ENCODE peak calls at places on chromosomes 7 and 10, in five cellular contexts. One of them, this sample, is unnamed.

GRCh38 chr10:133315847-133316246 is 7.1 kb downstream of the ZNF511 start:
- DNase-seq in body of pancreas: no peak
- DNase-seq in hepatocyte: no peak
- DNase-seq in IMR-90: no peak
- DNase-seq in cardiac fibroblast: peak
- DNase-seq in this sample: no peak

GRCh38 chr7:32516551-32517082 is 21.3 kb downstream of the AVL9 start:
- DNase-seq in IMR-90: no peak
- DNase-seq in hepatocyte: peak
- DNase-seq in body of pancreas: no peak
- DNase-seq in cardiac fibroblast: peak
- DNase-seq in this sample: peak

GRCh38 chr10:62374862-62375710 is 917 bp downstream of the ZNF365 start:
- DNase-seq in hepatocyte: no peak
- DNase-seq in cardiac fibroblast: peak
- DNase-seq in body of pancreas: no peak
- DNase-seq in IMR-90: peak
- DNase-seq in this sample: no peak

GRCh38 chr10:484441-484924 is 205.0 kb downstream of the DIP2C start:
- DNase-seq in body of pancreas: peak
- DNase-seq in cardiac fibroblast: peak
- DNase-seq in IMR-90: peak
- DNase-seq in hepatocyte: no peak
- DNase-seq in this sample: peak

GRCh38 chr7:128846781-128847444 is 15.7 kb upstream of the ATP6V1F start:
- DNase-seq in IMR-90: no peak
- DNase-seq in cardiac fibroblast: no peak
- DNase-seq in hepatocyte: no peak
- DNase-seq in body of pancreas: no peak
- DNase-seq in this sample: no peak

GRCh38 chr7:102396710-102397019 is 502 bp downstream of the PRKRIP1 start:
- DNase-seq in body of pancreas: no peak
- DNase-seq in hepatocyte: no peak
- DNase-seq in IMR-90: no peak
- DNase-seq in cardiac fibroblast: no peak
- DNase-seq in this sample: no peak

GRCh38 chr7:55261386-55261770 is 103.8 kb upstream of the LANCL2 start:
- DNase-seq in hepatocyte: no peak
- DNase-seq in IMR-90: no peak
- DNase-seq in cardiac fibroblast: no peak
- DNase-seq in body of pancreas: no peak
- DNase-seq in this sample: no peak

GRCh38 chr7:5422324-5423271 is 1.0 kb downstream of the TNRC18 start:
- DNase-seq in cardiac fibroblast: peak
- DNase-seq in IMR-90: peak
- DNase-seq in body of pancreas: peak
- DNase-seq in hepatocyte: peak
- DNase-seq in this sample: no peak

GRCh38 chr10:4278161-4278560 is 493.2 kb upstream of the KLF6 start:
- DNase-seq in IMR-90: no peak
- DNase-seq in hepatocyte: no peak
- DNase-seq in cardiac fibroblast: no peak
- DNase-seq in body of pancreas: no peak
- DNase-seq in this sample: no peak

GRCh38 chr10:72505435-72505834 is 120.4 kb downstream of the MICU1 start:
- DNase-seq in body of pancreas: no peak
- DNase-seq in cardiac fibroblast: no peak
- DNase-seq in IMR-90: no peak
- DNase-seq in hepatocyte: no peak
- DNase-seq in this sample: no peak

GRCh38 chr7:147296986-147297385 is 1180.4 kb downstream of the CNTNAP2 start:
- DNase-seq in cardiac fibroblast: no peak
- DNase-seq in IMR-90: no peak
- DNase-seq in body of pancreas: no peak
- DNase-seq in hepatocyte: no peak
- DNase-seq in this sample: no peak

GRCh38 chr10:21927601-21928000 is 75.9 kb downstream of the DNAJC1 start:
- DNase-seq in IMR-90: peak
- DNase-seq in body of pancreas: no peak
- DNase-seq in cardiac fibroblast: peak
- DNase-seq in hepatocyte: no peak
- DNase-seq in this sample: peak

GRCh38 chr10:60573342-60573741 is 183.7 kb upstream of the ANK3 start:
- DNase-seq in IMR-90: no peak
- DNase-seq in body of pancreas: no peak
- DNase-seq in cardiac fibroblast: peak
- DNase-seq in hepatocyte: no peak
- DNase-seq in this sample: no peak

GRCh38 chr10:13913890-13914289 is 327.1 kb downstream of the PRPF18 start:
- DNase-seq in IMR-90: no peak
- DNase-seq in body of pancreas: peak
- DNase-seq in hepatocyte: no peak
- DNase-seq in cardiac fibroblast: no peak
- DNase-seq in this sample: no peak

GRCh38 chr7:333399-333776 is 43.4 kb downstream of the FOXL3 start:
- DNase-seq in cardiac fibroblast: peak
- DNase-seq in hepatocyte: peak
- DNase-seq in IMR-90: no peak
- DNase-seq in body of pancreas: peak
- DNase-seq in this sample: peak

GRCh38 chr7:97064972-97065587 is 40.4 kb upstream of the DLX5 start:
- DNase-seq in hepatocyte: peak
- DNase-seq in body of pancreas: peak
- DNase-seq in cardiac fibroblast: peak
- DNase-seq in IMR-90: peak
- DNase-seq in this sample: peak

GRCh38 chr7:2248984-2249694 is 7.1 kb downstream of the NUDT1 start:
- DNase-seq in cardiac fibroblast: peak
- DNase-seq in IMR-90: peak
- DNase-seq in body of pancreas: peak
- DNase-seq in hepatocyte: peak
- DNase-seq in this sample: peak

GRCh38 chr10:43375401-43376020 is 4.1 kb downstream of the FXYD4 start:
- DNase-seq in cardiac fibroblast: no peak
- DNase-seq in hepatocyte: no peak
- DNase-seq in body of pancreas: no peak
- DNase-seq in IMR-90: no peak
- DNase-seq in this sample: no peak

GRCh38 chr7:25857376-25858067 is 294.5 kb upstream of the NFE2L3 start:
- DNase-seq in cardiac fibroblast: peak
- DNase-seq in IMR-90: peak
- DNase-seq in body of pancreas: no peak
- DNase-seq in hepatocyte: peak
- DNase-seq in this sample: no peak

GRCh38 chr7:74138334-74138867 is 35.8 kb upstream of the EIF4H start:
- DNase-seq in IMR-90: no peak
- DNase-seq in body of pancreas: no peak
- DNase-seq in cardiac fibroblast: no peak
- DNase-seq in hepatocyte: no peak
- DNase-seq in this sample: no peak
- H3K4me3 ChIP-seq in IMR-90: no peak
- H3K4me3 ChIP-seq in body of pancreas: no peak
- H3K4me3 ChIP-seq in cardiac fibroblast: no peak
- H3K4me3 ChIP-seq in hepatocyte: no peak
- H3K4me3 ChIP-seq in this sample: no peak

DNA sequence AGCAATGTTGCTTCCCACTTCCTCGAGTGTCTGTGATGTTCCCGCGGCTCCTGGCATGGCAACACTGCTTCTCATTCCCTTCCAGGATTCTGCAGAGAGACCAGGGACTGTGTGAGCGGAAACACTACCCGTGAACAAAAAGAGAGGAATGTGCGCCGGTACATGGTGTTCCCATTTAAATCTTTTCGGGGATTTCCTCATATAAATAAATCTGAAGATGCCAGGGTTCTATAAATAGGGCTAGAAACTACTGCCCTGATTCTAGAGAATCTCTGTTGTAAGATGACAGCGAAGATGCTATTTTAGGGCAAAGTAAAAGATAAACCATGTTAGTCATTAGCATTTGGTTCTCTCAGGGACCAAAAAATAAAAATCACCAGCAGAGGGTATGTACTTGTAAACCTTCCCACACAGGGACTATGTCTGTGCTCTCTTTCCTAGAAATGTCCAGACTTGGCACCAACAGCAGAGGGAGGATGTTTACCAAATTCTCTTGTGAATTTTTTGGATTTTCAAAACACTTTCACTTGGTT is 92.2 kb upstream of the DDC start:
- DNase-seq in body of pancreas: peak
- DNase-seq in IMR-90: peak
- DNase-seq in cardiac fibroblast: peak
- DNase-seq in hepatocyte: peak
- DNase-seq in this sample: peak
- TF ChIP-seq CTCF in body of pancreas: no peak
- TF ChIP-seq CTCF in IMR-90: no peak
- TF ChIP-seq CTCF in cardiac fibroblast: peak
- TF ChIP-seq CTCF in hepatocyte: no peak
- TF ChIP-seq CTCF in this sample: peak

DNA sequence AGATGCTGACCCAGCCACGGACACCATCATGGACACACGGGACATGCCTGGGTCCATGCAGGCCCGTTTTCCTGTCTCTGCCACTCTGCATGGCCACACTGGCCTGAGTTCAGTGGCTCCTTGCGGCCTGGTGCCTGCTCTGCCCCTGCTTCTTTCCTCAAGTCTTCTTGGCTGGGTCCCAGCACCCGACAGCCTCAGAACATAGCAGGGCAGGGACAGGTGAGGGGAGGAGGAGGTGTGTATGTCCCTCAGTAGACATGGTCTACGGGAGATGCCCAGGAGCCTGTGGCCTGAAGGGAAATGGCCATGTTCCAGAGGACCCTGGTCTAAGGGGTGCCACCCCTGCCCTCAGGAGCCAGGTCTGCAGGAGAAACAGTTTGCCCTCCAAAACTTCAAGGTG is 2.2 kb upstream of the AQP1 start:
- DNase-seq in IMR-90: no peak
- DNase-seq in cardiac fibroblast: no peak
- DNase-seq in body of pancreas: no peak
- DNase-seq in hepatocyte: no peak
- DNase-seq in this sample: no peak
- H3K4me3 ChIP-seq in IMR-90: no peak
- H3K4me3 ChIP-seq in cardiac fibroblast: no peak
- H3K4me3 ChIP-seq in body of pancreas: no peak
- H3K4me3 ChIP-seq in hepatocyte: no peak
- H3K4me3 ChIP-seq in this sample: no peak

DNA sequence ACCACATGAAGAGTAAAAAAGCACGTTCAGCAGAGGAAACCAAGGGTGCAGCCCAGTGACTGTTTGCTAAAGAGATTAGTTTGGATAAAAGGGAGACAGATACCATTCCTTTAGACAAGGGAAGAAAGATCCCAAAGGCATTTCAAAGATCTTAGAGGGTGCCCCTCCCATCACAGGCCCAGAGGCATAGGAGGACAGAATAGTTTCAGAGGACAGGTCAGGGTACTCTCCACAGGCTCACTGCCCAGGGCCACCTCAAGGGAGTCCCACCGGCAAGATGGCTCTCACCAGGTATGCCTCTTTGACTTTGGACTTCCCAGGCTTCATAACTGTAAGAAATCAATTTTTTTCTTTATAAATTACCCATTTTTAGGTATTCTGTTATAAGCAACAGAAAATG is 4.7 kb upstream of the TCTN3 start:
- DNase-seq in cardiac fibroblast: no peak
- DNase-seq in body of pancreas: no peak
- DNase-seq in IMR-90: no peak
- DNase-seq in hepatocyte: no peak
- DNase-seq in this sample: no peak
- TF ChIP-seq CTCF in cardiac fibroblast: no peak
- TF ChIP-seq CTCF in body of pancreas: no peak
- TF ChIP-seq CTCF in IMR-90: no peak
- TF ChIP-seq CTCF in hepatocyte: no peak
- TF ChIP-seq CTCF in this sample: no peak

DNA sequence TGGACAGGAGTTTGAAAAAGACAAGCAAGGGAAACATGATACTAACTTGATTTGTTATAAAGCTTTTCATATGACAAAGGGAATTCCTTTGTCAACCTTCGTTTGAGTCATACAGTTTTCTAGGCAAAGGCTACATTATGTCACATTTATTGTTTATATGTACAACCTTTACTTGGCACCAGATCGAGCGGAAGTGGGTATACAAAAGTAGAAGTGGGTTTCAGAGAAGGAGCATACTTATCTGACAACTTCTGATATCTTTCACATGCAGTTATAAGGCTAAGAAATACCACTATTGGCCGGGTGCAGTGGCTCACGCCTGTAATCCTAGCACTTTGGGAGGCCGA is 11.0 kb downstream of the STMP1 start:
- DNase-seq in IMR-90: peak
- DNase-seq in body of pancreas: no peak
- DNase-seq in hepatocyte: no peak
- DNase-seq in cardiac fibroblast: peak
- DNase-seq in this sample: peak
- H3K4me3 ChIP-seq in IMR-90: no peak
- H3K4me3 ChIP-seq in body of pancreas: no peak
- H3K4me3 ChIP-seq in hepatocyte: no peak
- H3K4me3 ChIP-seq in cardiac fibroblast: no peak
- H3K4me3 ChIP-seq in this sample: no peak

GRCh38 chr10:34804306-34804705 is 10.8 kb downstream of the PARD3 start:
- DNase-seq in hepatocyte: no peak
- DNase-seq in cardiac fibroblast: no peak
- DNase-seq in IMR-90: peak
- DNase-seq in body of pancreas: no peak
- DNase-seq in this sample: no peak
- TF ChIP-seq CTCF in hepatocyte: no peak
- TF ChIP-seq CTCF in cardiac fibroblast: no peak
- TF ChIP-seq CTCF in IMR-90: no peak
- TF ChIP-seq CTCF in body of pancreas: no peak
- TF ChIP-seq CTCF in this sample: no peak

GRCh38 chr10:37713132-37713501 is 144.3 kb downstream of the ZNF248 start:
- DNase-seq in hepatocyte: no peak
- DNase-seq in cardiac fibroblast: no peak
- DNase-seq in body of pancreas: no peak
- DNase-seq in IMR-90: no peak
- DNase-seq in this sample: no peak

GRCh38 chr10:37710831-37711616 is 146.4 kb downstream of the ZNF248 start:
- DNase-seq in cardiac fibroblast: peak
- DNase-seq in IMR-90: no peak
- DNase-seq in hepatocyte: no peak
- DNase-seq in body of pancreas: no peak
- DNase-seq in this sample: no peak

GRCh38 chr10:37712489-37713131 is 144.8 kb downstream of the ZNF248 start:
- DNase-seq in cardiac fibroblast: no peak
- DNase-seq in hepatocyte: no peak
- DNase-seq in body of pancreas: no peak
- DNase-seq in IMR-90: no peak
- DNase-seq in this sample: no peak

GRCh38 chr10:37711617-37712488 is 145.6 kb downstream of the ZNF248 start:
- DNase-seq in hepatocyte: no peak
- DNase-seq in IMR-90: no peak
- DNase-seq in cardiac fibroblast: no peak
- DNase-seq in body of pancreas: peak
- DNase-seq in this sample: no peak

DNA sequence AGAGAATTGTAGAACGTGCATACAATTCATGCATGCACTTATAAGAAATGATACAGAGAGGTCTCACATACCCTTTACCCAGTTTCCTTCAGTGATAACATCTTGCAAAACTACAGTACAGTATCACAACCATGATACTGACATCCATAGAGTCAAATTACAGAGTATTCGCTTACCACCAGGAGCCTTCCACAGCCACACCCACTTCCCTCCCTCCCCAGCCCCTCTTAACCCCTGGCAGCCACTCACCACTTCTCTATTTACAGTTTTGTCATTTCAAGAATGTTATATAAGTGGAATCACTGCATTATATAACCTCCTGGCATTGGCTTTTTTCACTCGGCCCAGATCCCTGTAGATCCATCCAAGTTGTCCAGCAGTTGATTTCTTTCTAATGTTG is 143.8 kb downstream of the ZNF248 start:
- DNase-seq in cardiac fibroblast: no peak
- DNase-seq in hepatocyte: no peak
- DNase-seq in IMR-90: no peak
- DNase-seq in body of pancreas: no peak
- DNase-seq in this sample: no peak
- H3K4me3 ChIP-seq in cardiac fibroblast: no peak
- H3K4me3 ChIP-seq in hepatocyte: no peak
- H3K4me3 ChIP-seq in IMR-90: no peak
- H3K4me3 ChIP-seq in body of pancreas: no peak
- H3K4me3 ChIP-seq in this sample: no peak